ENCODE peak calls at places on chromosome 18, in six cellular contexts. B is WTC11, C is chondrocyte, S is sigmoid colon, Y is kidney, A is adrenal gland. F is an unnamed sample.

GRCh38 chr18:58385472-58385871 is 243.4 kb downstream of the ALPK2 start:
- DNase-seq in B (no peak), A (no peak), Y (no peak), C (no peak), S (no peak), F (no peak)

GRCh38 chr18:44986933-44987332 is 306.2 kb downstream of the SETBP1 start:
- DNase-seq in A (no peak), C (no peak), S (no peak), Y (no peak), B (no peak), F (no peak)

GRCh38 chr18:58657494-58657893 is 13.8 kb upstream of the MALT1 start:
- DNase-seq in A (no peak), C (no peak), Y (no peak), B (no peak), S (no peak), F (no peak)

GRCh38 chr18:43965691-43966090 is 688.4 kb upstream of the SYT4 start:
- DNase-seq in B (no peak), Y (no peak), S (no peak), C (no peak), A (no peak), F (no peak)

GRCh38 chr18:12317664-12318333 is 9.8 kb downstream of the TUBB6 start:
- DNase-seq in B (no peak), C (no peak), Y (no peak), A (no peak), S (no peak), F (no peak)

GRCh38 chr18:46174317-46175039 is 70.3 kb downstream of the HAUS1 start:
- DNase-seq in B (peak), Y (no peak), S (no peak), A (peak), C (no peak), F (peak)

GRCh38 chr18:34128436-34128835 is 96.3 kb downstream of the NOL4 start:
- DNase-seq in B (no peak), C (no peak), S (no peak), Y (no peak), A (no peak), F (no peak)

GRCh38 chr18:37450434-37451133 is 115.0 kb downstream of the CELF4 start:
- DNase-seq in B (peak), Y (no peak), A (peak), S (peak), C (no peak), F (peak)

GRCh38 chr18:9827856-9828793 is 57.6 kb upstream of the TXNDC2 start:
- DNase-seq in S (peak), Y (no peak), B (no peak), C (no peak), A (peak), F (no peak)

GRCh38 chr18:46764586-46764985 is 7.7 kb upstream of the ST8SIA5 start:
- DNase-seq in Y (no peak), A (no peak), S (no peak), C (no peak), B (no peak), F (no peak)

GRCh38 chr18:58827886-58828285 is 36.8 kb upstream of the ZNF532 start:
- DNase-seq in A (no peak), Y (no peak), B (no peak), C (no peak), S (no peak), F (no peak)

GRCh38 chr18:8946046-8946838 is 156.3 kb upstream of the NDUFV2 start:
- DNase-seq in Y (no peak), A (no peak), S (no peak), C (no peak), B (no peak), F (no peak)

GRCh38 chr18:8912348-8913057 is 190.0 kb upstream of the NDUFV2 start:
- DNase-seq in A (no peak), S (no peak), C (no peak), B (peak), Y (peak), F (peak)

GRCh38 chr18:58455318-58455950 is 173.5 kb downstream of the ALPK2 start:
- DNase-seq in Y (no peak), B (no peak), C (no peak), A (no peak), S (no peak), F (no peak)

GRCh38 chr18:62183578-62184195 is 3.2 kb downstream of the PIGN start:
- DNase-seq in C (no peak), Y (no peak), B (no peak), A (no peak), S (no peak), F (no peak)

GRCh38 chr18:24006731-24007308 is 7.7 kb upstream of the TTC39C start:
- DNase-seq in S (no peak), A (no peak), Y (no peak), B (no peak), C (no peak), F (no peak)

GRCh38 chr18:39635966-39636365 is 2070.4 kb upstream of the CELF4 start:
- DNase-seq in C (no peak), B (no peak), Y (no peak), S (no peak), A (no peak), F (no peak)

GRCh38 chr18:13374096-13374467 is 155.5 kb downstream of the LDLRAD4 start:
- DNase-seq in S (peak), B (no peak), C (no peak), A (no peak), Y (peak), F (no peak)

GRCh38 chr18:35409921-35410320 is 32.8 kb upstream of the ZNF396 start:
- DNase-seq in Y (no peak), C (no peak), S (no peak), B (no peak), A (no peak), F (no peak)

GRCh38 chr18:10560457-10561045 is 34.7 kb downstream of the NAPG start:
- DNase-seq in C (no peak), S (peak), B (peak), A (peak), Y (no peak), F (peak)

GRCh38 chr18:30234755-30235154 is 807.8 kb downstream of the DSC3 start:
- DNase-seq in A (no peak), Y (no peak), C (no peak), B (no peak), S (no peak), F (no peak)

GRCh38 chr18:61448316-61448715 is 115.1 kb downstream of the CDH20 start:
- DNase-seq in C (no peak), A (no peak), Y (no peak), B (no peak), S (no peak), F (no peak)

GRCh38 chr18:75247041-75247551 is 36.5 kb downstream of the TSHZ1 start:
- DNase-seq in Y (no peak), S (no peak), C (no peak), B (no peak), A (no peak), F (no peak)

GRCh38 chr18:75241705-75242104 is 31.1 kb downstream of the TSHZ1 start:
- DNase-seq in Y (no peak), C (no peak), S (no peak), A (no peak), B (no peak), F (no peak)

GRCh38 chr18:75247601-75248421 is 37.2 kb downstream of the TSHZ1 start:
- DNase-seq in S (no peak), B (no peak), A (no peak), Y (no peak), C (no peak), F (no peak)

GRCh38 chr18:75244914-75245313 is 34.3 kb downstream of the TSHZ1 start:
- DNase-seq in A (no peak), C (no peak), B (no peak), S (no peak), Y (no peak), F (no peak)

GRCh38 chr18:75244336-75244735 is 33.7 kb downstream of the TSHZ1 start:
- DNase-seq in C (no peak), S (no peak), B (peak), Y (peak), A (peak), F (no peak)
- TF ChIP-seq CTCF in C (peak), S (no peak), B (no peak), Y (peak), A (no peak), F (no peak)

DNA sequence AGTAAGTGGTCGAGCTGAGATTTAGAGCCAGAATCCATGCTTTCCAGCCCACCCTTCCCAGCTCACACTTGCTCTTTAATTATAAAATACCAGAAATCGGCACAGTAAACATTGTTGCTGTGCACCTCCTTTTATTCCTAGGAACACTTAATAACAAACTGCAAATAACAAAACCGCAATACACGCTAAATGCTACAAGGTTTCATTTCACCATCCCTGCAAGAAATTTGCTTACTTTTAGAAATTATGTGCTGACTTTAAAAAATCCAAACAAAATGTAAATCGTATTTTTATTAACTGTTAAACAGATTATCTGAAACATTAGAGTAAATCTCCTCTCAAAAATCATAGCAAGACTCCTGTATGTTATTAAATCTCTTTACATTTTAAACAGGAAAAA is 79.4 kb downstream of the TCF4 start:
- DNase-seq in S (no peak), Y (no peak), B (no peak), A (no peak), C (no peak), F (no peak)
- TF ChIP-seq CTCF in S (no peak), Y (no peak), B (no peak), A (no peak), C (no peak), F (no peak)

DNA sequence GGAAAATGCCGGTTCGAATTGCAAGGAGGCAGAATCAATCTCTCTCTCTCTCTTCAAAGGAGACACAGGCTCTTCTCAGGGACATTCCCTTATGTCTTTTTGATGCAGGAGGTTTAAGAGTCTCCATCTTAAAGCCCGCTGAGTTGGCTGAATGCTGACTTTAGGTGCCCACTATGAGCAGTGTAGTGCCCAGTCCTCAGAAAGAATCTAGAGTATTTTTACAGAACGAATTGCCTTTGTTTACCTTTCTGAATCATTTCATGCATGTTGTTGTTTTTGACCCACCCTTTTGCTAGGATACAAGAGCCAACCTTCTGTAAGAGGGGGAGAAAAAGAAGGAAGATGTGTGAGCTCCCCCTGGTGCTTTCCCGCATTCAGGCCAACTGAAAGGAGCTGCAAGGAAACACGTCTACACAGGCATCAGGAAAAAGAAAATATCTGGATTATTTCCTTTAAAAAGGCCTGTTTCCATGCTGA is 193.5 kb upstream of the TCF4 start:
- DNase-seq in C (no peak), B (peak), S (no peak), Y (no peak), A (no peak), F (peak)
- TF ChIP-seq CTCF in C (peak), B (peak), S (peak), Y (peak), A (peak), F (peak)

GRCh38 chr18:77066101-77066500 is 66.5 kb downstream of the MBP start:
- DNase-seq in Y (no peak), S (no peak), B (no peak), C (no peak), A (no peak), F (no peak)
- TF ChIP-seq CTCF in Y (no peak), S (no peak), B (no peak), C (no peak), A (no peak), F (no peak)

GRCh38 chr18:31680836-31681568 is 3.4 kb downstream of the B4GALT6 start:
- DNase-seq in Y (no peak), A (no peak), C (no peak), S (no peak), B (no peak), F (peak)
- TF ChIP-seq CTCF in Y (no peak), A (no peak), C (peak), S (no peak), B (no peak), F (peak)

DNA sequence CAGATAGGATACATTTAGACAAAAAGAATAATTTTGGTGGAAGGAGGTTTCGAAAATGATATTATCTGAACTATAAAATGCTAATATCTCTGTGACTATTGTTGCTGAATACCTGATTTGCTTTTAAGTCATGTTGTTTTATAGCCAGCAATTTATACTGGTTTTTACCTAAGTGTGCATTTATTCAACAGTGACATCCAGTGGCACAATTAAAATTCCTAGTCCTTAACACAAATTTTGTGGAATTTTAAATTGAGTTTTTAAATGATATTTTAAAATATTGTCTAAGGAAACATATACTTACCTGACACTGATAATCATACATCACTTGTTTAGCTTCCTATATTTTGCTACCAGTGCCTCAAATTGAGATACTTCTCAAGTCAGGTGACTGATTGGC is 144.8 kb downstream of the ARHGAP28 start:
- DNase-seq in C (no peak), Y (no peak), B (no peak), S (no peak), A (no peak), F (no peak)
- TF ChIP-seq CTCF in C (peak), Y (no peak), B (no peak), S (no peak), A (peak), F (no peak)

GRCh38 chr18:22174341-22175148 is 5.2 kb downstream of the GATA6 start:
- DNase-seq in C (no peak), A (peak), S (no peak), Y (no peak), B (no peak), F (no peak)
- TF ChIP-seq CTCF in C (no peak), A (no peak), S (no peak), Y (no peak), B (no peak), F (no peak)

GRCh38 chr18:49865401-49865800 is 52.1 kb upstream of the ACAA2 start:
- DNase-seq in Y (no peak), A (peak), S (no peak), B (no peak), C (no peak), F (no peak)
- TF ChIP-seq CTCF in Y (no peak), A (no peak), S (no peak), B (no peak), C (no peak), F (no peak)

GRCh38 chr18:25946540-25946939 is 143.9 kb downstream of the SS18 start:
- DNase-seq in Y (no peak), S (no peak), A (no peak), C (no peak), B (no peak), F (no peak)
- TF ChIP-seq CTCF in Y (no peak), S (no peak), A (no peak), C (no peak), B (no peak), F (no peak)

F was measured in glutamatergic neuron.